ENCODE peak calls at places on chromosomes 11 and 22, in eight cellular contexts. One of them, this sample, is unnamed.

GRCh38 chr11:112780351-112781043 is 180.7 kb upstream of the NCAM1 start:
- DNase-seq in prostate gland: no peak
- DNase-seq in body of pancreas: no peak
- DNase-seq in adrenal gland: peak; percentile 25
- DNase-seq in heart left ventricle: peak; percentile 65
- DNase-seq in A549: no peak
- DNase-seq in uterus: peak; percentile 58
- DNase-seq in sigmoid colon: peak; percentile 11
- DNase-seq in this sample: no peak

GRCh38 chr11:84518601-84519183 is 1108.5 kb downstream of the DLG2 start:
- DNase-seq in prostate gland: no peak
- DNase-seq in body of pancreas: no peak
- DNase-seq in adrenal gland: no peak
- DNase-seq in heart left ventricle: no peak
- DNase-seq in A549: no peak
- DNase-seq in uterus: no peak
- DNase-seq in sigmoid colon: no peak
- DNase-seq in this sample: no peak

GRCh38 chr11:19777342-19778102 is 64.9 kb downstream of the NAV2 start:
- DNase-seq in prostate gland: no peak
- DNase-seq in body of pancreas: peak; percentile 48
- DNase-seq in adrenal gland: peak; percentile 15
- DNase-seq in heart left ventricle: no peak
- DNase-seq in A549: peak; percentile 32
- DNase-seq in uterus: no peak
- DNase-seq in sigmoid colon: no peak
- DNase-seq in this sample: no peak

GRCh38 chr11:120108154-120108784 is 29.6 kb downstream of the TRIM29 start:
- DNase-seq in prostate gland: peak; percentile 67
- DNase-seq in body of pancreas: peak; percentile 66
- DNase-seq in adrenal gland: peak; percentile 78
- DNase-seq in heart left ventricle: peak; percentile 63
- DNase-seq in A549: peak; percentile 24
- DNase-seq in uterus: peak; percentile 73
- DNase-seq in sigmoid colon: peak; percentile 77
- DNase-seq in this sample: peak; percentile 83

GRCh38 chr22:36486619-36487384 is 5.4 kb upstream of the TXN2 start:
- DNase-seq in prostate gland: peak; percentile 36
- DNase-seq in body of pancreas: peak; percentile 49
- DNase-seq in adrenal gland: peak; percentile 70
- DNase-seq in heart left ventricle: no peak
- DNase-seq in A549: peak; percentile 49
- DNase-seq in uterus: no peak
- DNase-seq in sigmoid colon: no peak
- DNase-seq in this sample: peak; percentile 65

GRCh38 chr11:111001091-111001430 is 244.5 kb upstream of the POU2AF2 start:
- DNase-seq in prostate gland: no peak
- DNase-seq in body of pancreas: no peak
- DNase-seq in adrenal gland: no peak
- DNase-seq in heart left ventricle: no peak
- DNase-seq in A549: no peak
- DNase-seq in uterus: no peak
- DNase-seq in sigmoid colon: no peak
- DNase-seq in this sample: no peak

GRCh38 chr11:78957481-78958245 is 383.0 kb upstream of the NARS2 start:
- DNase-seq in prostate gland: no peak
- DNase-seq in body of pancreas: no peak
- DNase-seq in adrenal gland: no peak
- DNase-seq in heart left ventricle: no peak
- DNase-seq in A549: no peak
- DNase-seq in uterus: no peak
- DNase-seq in sigmoid colon: no peak
- DNase-seq in this sample: no peak

GRCh38 chr11:43376594-43376993 is 17.9 kb downstream of the TTC17 start:
- DNase-seq in prostate gland: no peak
- DNase-seq in body of pancreas: no peak
- DNase-seq in adrenal gland: no peak
- DNase-seq in heart left ventricle: no peak
- DNase-seq in A549: peak; percentile 52
- DNase-seq in uterus: no peak
- DNase-seq in sigmoid colon: no peak
- DNase-seq in this sample: no peak

GRCh38 chr11:78647986-78648875 is 73.6 kb upstream of the NARS2 start:
- DNase-seq in prostate gland: no peak
- DNase-seq in body of pancreas: no peak
- DNase-seq in adrenal gland: no peak
- DNase-seq in heart left ventricle: no peak
- DNase-seq in A549: no peak
- DNase-seq in uterus: no peak
- DNase-seq in sigmoid colon: no peak
- DNase-seq in this sample: no peak

DNA sequence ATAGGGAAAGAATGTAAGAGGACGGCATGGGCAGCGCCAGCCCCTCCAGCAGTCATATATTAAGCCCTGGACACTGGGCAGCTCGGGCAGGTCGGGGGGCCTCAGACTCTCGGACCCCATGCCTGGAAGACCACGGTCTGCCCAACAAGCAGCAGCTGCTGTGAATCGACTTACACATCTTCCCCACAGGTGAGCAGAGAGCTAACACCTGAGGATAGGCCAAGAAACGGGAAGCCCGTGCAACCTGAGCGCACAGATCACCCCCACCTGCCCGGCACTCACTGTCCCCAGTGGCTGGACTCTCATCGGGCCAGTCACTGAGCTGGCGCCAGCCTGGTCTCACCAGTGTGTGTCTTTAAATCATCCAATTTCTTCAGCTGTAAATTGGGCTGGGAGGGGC is 4.7 kb upstream of the TCF20 start:
- DNase-seq in prostate gland: no peak
- DNase-seq in body of pancreas: no peak
- DNase-seq in adrenal gland: no peak
- DNase-seq in heart left ventricle: no peak
- DNase-seq in A549: no peak
- DNase-seq in uterus: no peak
- DNase-seq in sigmoid colon: peak; percentile 53
- DNase-seq in this sample: no peak
- H3K27ac ChIP-seq in prostate gland: no peak overlapping the region
- H3K27ac ChIP-seq in body of pancreas: no peak overlapping the region
- H3K27ac ChIP-seq in adrenal gland: no peak overlapping the region
- H3K27ac ChIP-seq in heart left ventricle: no peak overlapping the region
- H3K27ac ChIP-seq in A549: no peak overlapping the region
- H3K27ac ChIP-seq in uterus: no peak overlapping the region
- H3K27ac ChIP-seq in sigmoid colon: no peak overlapping the region
- H3K27ac ChIP-seq in this sample: no peak overlapping the region

GRCh38 chr22:31345331-31346254 is 553 bp downstream of the PATZ1 start:
- DNase-seq in prostate gland: peak; percentile 76
- DNase-seq in body of pancreas: peak; percentile 86
- DNase-seq in adrenal gland: peak; percentile 86
- DNase-seq in heart left ventricle: peak; percentile 88
- DNase-seq in A549: peak; percentile 79
- DNase-seq in uterus: peak; percentile 84
- DNase-seq in sigmoid colon: peak; percentile 90
- DNase-seq in this sample: peak; percentile 89
- TF ChIP-seq POLR2A in prostate gland: peak; percentile 28
- TF ChIP-seq POLR2A in body of pancreas: peak; percentile 10
- TF ChIP-seq POLR2A in adrenal gland: peak; percentile 55
- TF ChIP-seq POLR2A in heart left ventricle: no peak
- TF ChIP-seq POLR2A in A549: no peak
- TF ChIP-seq POLR2A in uterus: peak; percentile 29
- TF ChIP-seq POLR2A in sigmoid colon: no peak
- TF ChIP-seq POLR2A in this sample: no peak

GRCh38 chr22:37752189-37753061 is 55.3 kb upstream of the GCAT start:
- DNase-seq in prostate gland: peak; percentile 88
- DNase-seq in body of pancreas: peak; percentile 90
- DNase-seq in adrenal gland: peak; percentile 96
- DNase-seq in heart left ventricle: peak; percentile 91
- DNase-seq in A549: peak; percentile 94
- DNase-seq in uterus: peak; percentile 86
- DNase-seq in sigmoid colon: peak; percentile 97
- DNase-seq in this sample: peak; percentile 87
- H3K27ac ChIP-seq in prostate gland: peak overlapping the region; percentile 86
- H3K27ac ChIP-seq in body of pancreas: peak overlapping the region; percentile 88
- H3K27ac ChIP-seq in adrenal gland: peak overlapping the region; percentile 78
- H3K27ac ChIP-seq in heart left ventricle: peak overlapping the region; percentile 96
- H3K27ac ChIP-seq in A549: peak overlapping the region; percentile 100
- H3K27ac ChIP-seq in uterus: peak overlapping the region; percentile 95
- H3K27ac ChIP-seq in sigmoid colon: peak overlapping the region; percentile 97
- H3K27ac ChIP-seq in this sample: peak overlapping the region; percentile 59

GRCh38 chr22:31623634-31624312 is 38.2 kb downstream of the PISD start:
- DNase-seq in prostate gland: no peak
- DNase-seq in body of pancreas: no peak
- DNase-seq in adrenal gland: no peak
- DNase-seq in heart left ventricle: no peak
- DNase-seq in A549: no peak
- DNase-seq in uterus: no peak
- DNase-seq in sigmoid colon: no peak
- DNase-seq in this sample: no peak
- TF ChIP-seq POLR2A in prostate gland: no peak
- TF ChIP-seq POLR2A in body of pancreas: no peak
- TF ChIP-seq POLR2A in adrenal gland: no peak
- TF ChIP-seq POLR2A in heart left ventricle: no peak
- TF ChIP-seq POLR2A in A549: no peak
- TF ChIP-seq POLR2A in uterus: no peak
- TF ChIP-seq POLR2A in sigmoid colon: no peak
- TF ChIP-seq POLR2A in this sample: no peak

DNA sequence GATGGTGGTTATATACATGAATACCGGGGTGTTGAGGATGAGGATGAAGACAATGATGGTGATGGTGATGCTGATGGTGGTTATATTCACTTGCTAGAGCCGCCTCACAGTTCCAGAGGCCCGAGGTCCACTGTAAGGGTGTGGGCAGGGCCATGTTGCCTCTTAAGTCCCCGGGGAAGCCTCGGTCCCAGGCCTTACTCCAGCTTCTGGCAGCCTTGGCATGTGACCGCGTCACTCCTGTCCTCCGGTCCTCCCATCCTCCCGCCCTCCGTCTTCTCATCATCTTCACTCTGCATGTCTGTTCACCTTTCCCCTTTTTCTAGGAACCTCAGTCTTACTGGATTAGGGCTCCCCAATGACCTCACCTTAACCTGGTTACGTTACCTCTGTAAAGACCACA is 54.6 kb downstream of the IGLL1 start:
- DNase-seq in prostate gland: no peak
- DNase-seq in body of pancreas: no peak
- DNase-seq in adrenal gland: no peak
- DNase-seq in heart left ventricle: no peak
- DNase-seq in A549: no peak
- DNase-seq in uterus: no peak
- DNase-seq in sigmoid colon: no peak
- DNase-seq in this sample: no peak
- H3K27ac ChIP-seq in prostate gland: no peak overlapping the region
- H3K27ac ChIP-seq in body of pancreas: no peak overlapping the region
- H3K27ac ChIP-seq in adrenal gland: no peak overlapping the region
- H3K27ac ChIP-seq in heart left ventricle: no peak overlapping the region
- H3K27ac ChIP-seq in A549: no peak overlapping the region
- H3K27ac ChIP-seq in uterus: no peak overlapping the region
- H3K27ac ChIP-seq in sigmoid colon: no peak overlapping the region
- H3K27ac ChIP-seq in this sample: no peak overlapping the region

GRCh38 chr22:18130699-18131429 is 19.1 kb upstream of the USP18 start:
- DNase-seq in prostate gland: no peak
- DNase-seq in body of pancreas: no peak
- DNase-seq in adrenal gland: no peak
- DNase-seq in heart left ventricle: no peak
- DNase-seq in A549: no peak
- DNase-seq in uterus: peak; percentile 8
- DNase-seq in sigmoid colon: no peak
- DNase-seq in this sample: no peak

GRCh38 chr22:18133452-18133851 is 16.5 kb upstream of the USP18 start:
- DNase-seq in prostate gland: no peak
- DNase-seq in body of pancreas: peak; percentile 32
- DNase-seq in adrenal gland: peak; percentile 28
- DNase-seq in heart left ventricle: no peak
- DNase-seq in A549: no peak
- DNase-seq in uterus: no peak
- DNase-seq in sigmoid colon: no peak
- DNase-seq in this sample: peak; percentile 41

GRCh38 chr22:18136563-18137320 is 13.2 kb upstream of the USP18 start:
- DNase-seq in prostate gland: no peak
- DNase-seq in body of pancreas: no peak
- DNase-seq in adrenal gland: no peak
- DNase-seq in heart left ventricle: no peak
- DNase-seq in A549: no peak
- DNase-seq in uterus: no peak
- DNase-seq in sigmoid colon: no peak
- DNase-seq in this sample: no peak
- TF ChIP-seq POLR2A in prostate gland: no peak
- TF ChIP-seq POLR2A in body of pancreas: no peak
- TF ChIP-seq POLR2A in adrenal gland: no peak
- TF ChIP-seq POLR2A in heart left ventricle: no peak
- TF ChIP-seq POLR2A in A549: no peak
- TF ChIP-seq POLR2A in uterus: no peak
- TF ChIP-seq POLR2A in sigmoid colon: no peak
- TF ChIP-seq POLR2A in this sample: no peak

GRCh38 chr11:16460508-16460907 is 104.2 kb upstream of the SOX6 start:
- DNase-seq in prostate gland: no peak
- DNase-seq in body of pancreas: no peak
- DNase-seq in adrenal gland: no peak
- DNase-seq in heart left ventricle: no peak
- DNase-seq in A549: no peak
- DNase-seq in uterus: no peak
- DNase-seq in sigmoid colon: no peak
- DNase-seq in this sample: no peak
- H3K27ac ChIP-seq in prostate gland: no peak overlapping the region
- H3K27ac ChIP-seq in body of pancreas: no peak overlapping the region
- H3K27ac ChIP-seq in adrenal gland: no peak overlapping the region
- H3K27ac ChIP-seq in heart left ventricle: no peak overlapping the region
- H3K27ac ChIP-seq in A549: no peak overlapping the region
- H3K27ac ChIP-seq in uterus: no peak overlapping the region
- H3K27ac ChIP-seq in sigmoid colon: no peak overlapping the region
- H3K27ac ChIP-seq in this sample: no peak overlapping the region

DNA sequence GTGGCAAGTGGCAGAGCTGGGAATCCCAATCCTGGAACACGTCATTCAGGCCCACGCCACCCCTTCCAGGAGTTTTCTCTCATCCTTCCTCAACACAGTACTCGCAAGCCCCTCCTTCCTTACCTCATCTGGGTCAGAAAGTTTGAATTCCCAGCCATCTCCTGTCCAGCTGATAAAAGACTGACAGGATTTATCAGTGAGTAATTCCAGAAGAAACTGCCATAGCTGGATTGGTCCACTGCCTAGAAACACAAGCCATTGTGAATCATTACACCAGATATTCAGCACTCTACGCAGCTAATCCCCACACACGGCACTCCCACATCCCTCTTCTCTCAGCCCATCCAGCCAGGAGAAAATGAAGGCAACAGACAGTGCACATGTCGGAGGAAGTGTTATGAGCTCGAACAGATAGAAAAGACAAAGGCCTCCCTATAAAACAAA is 124.0 kb downstream of the ETS1 start:
- DNase-seq in prostate gland: no peak
- DNase-seq in body of pancreas: peak; percentile 21
- DNase-seq in adrenal gland: peak; percentile 51
- DNase-seq in heart left ventricle: peak; percentile 60
- DNase-seq in A549: no peak
- DNase-seq in uterus: peak; percentile 58
- DNase-seq in sigmoid colon: no peak
- DNase-seq in this sample: no peak
- TF ChIP-seq POLR2A in prostate gland: no peak
- TF ChIP-seq POLR2A in body of pancreas: no peak
- TF ChIP-seq POLR2A in adrenal gland: no peak
- TF ChIP-seq POLR2A in heart left ventricle: no peak
- TF ChIP-seq POLR2A in A549: no peak
- TF ChIP-seq POLR2A in uterus: no peak
- TF ChIP-seq POLR2A in sigmoid colon: no peak
- TF ChIP-seq POLR2A in this sample: no peak

This sample was measured in testis.